ENCODE peak calls at places on chromosomes 13 and 19, in six cellular contexts. S is astrocyte, K is fibroblast of lung, B is K562, V is mammary epithelial cell, Q is neural progenitor cell. Z is an unnamed sample.

GRCh38 chr19:48970923-48971395 is 5.8 kb downstream of the FTL start:
- DNase-seq in S (no peak), K (peak; percentile 82), B (peak; percentile 75), V (no peak), Q (peak; percentile 94), Z (peak; percentile 56)

GRCh38 chr19:33396701-33397535 is 23.4 kb downstream of the CEBPG start:
- DNase-seq in S (no peak), K (no peak), B (no peak), V (no peak), Q (peak; percentile 49), Z (no peak)

GRCh38 chr19:38842439-38843174 is 7.2 kb downstream of the HNRNPL start:
- DNase-seq in S (no peak), K (no peak), B (no peak), V (no peak), Q (no peak), Z (no peak)

GRCh38 chr13:59774511-59774911 is 389.2 kb downstream of the DIAPH3 start:
- DNase-seq in S (peak; percentile 77), K (peak; percentile 77), B (no peak), V (peak; percentile 54), Q (peak; percentile 14), Z (peak; percentile 48)

GRCh38 chr19:6219592-6220290 is 60.0 kb downstream of the MLLT1 start:
- DNase-seq in S (no peak), K (no peak), B (no peak), V (no peak), Q (no peak), Z (no peak)

GRCh38 chr13:48533986-48534600 is 1.2 kb upstream of the RCBTB2 start:
- DNase-seq in S (no peak), K (no peak), B (no peak), V (no peak), Q (peak; percentile 27), Z (no peak)

GRCh38 chr19:29767039-29767735 is 44.6 kb upstream of the CCNE1 start:
- DNase-seq in S (no peak), K (no peak), B (no peak), V (no peak), Q (no peak), Z (no peak)

GRCh38 chr19:58328999-58329398 is 2.2 kb downstream of the ZSCAN22 start:
- DNase-seq in S (no peak), K (no peak), B (peak; percentile 32), V (no peak), Q (peak; percentile 84), Z (peak; percentile 23)

GRCh38 chr13:22915442-22916082 is 265.2 kb upstream of the SGCG start:
- DNase-seq in S (peak; percentile 33), K (peak; percentile 64), B (peak; percentile 16), V (peak; percentile 3), Q (peak; percentile 84), Z (no peak)

GRCh38 chr19:13834308-13834790 is 39.1 kb downstream of the ZSWIM4 start:
- DNase-seq in S (no peak), K (no peak), B (no peak), V (peak; percentile 73), Q (no peak), Z (peak; percentile 94)

DNA sequence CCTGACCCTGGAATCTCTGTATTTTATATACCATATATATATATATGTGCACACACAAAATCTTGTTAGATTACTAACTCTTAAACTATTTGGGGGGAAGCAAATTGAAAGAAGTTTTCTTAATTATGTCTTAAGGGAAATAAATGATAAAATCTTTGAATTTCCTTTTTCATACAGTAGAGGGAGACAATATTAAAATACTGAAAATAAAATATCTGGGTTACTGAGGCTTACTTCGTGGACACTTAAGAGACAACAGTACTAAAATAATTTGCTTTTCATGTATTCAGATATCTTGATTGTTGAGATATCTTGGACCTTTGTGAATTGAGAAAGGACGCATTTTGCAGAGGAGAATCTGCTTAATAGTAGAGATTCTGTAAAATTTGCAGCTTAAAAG is 17.0 kb downstream of the SUGT1 start:
- DNase-seq in S (no peak), K (no peak), B (no peak), V (no peak), Q (no peak), Z (no peak)
- H3K36me3 ChIP-seq in S (peaks cover 21% of the 10 kb centered on the region), K (peaks cover 6% of the 10 kb centered on the region), B (peaks cover 70% of the 10 kb centered on the region), V (peaks cover 14% of the 10 kb centered on the region), Q (peaks cover 9% of the 10 kb centered on the region), Z (peaks cover 18% of the 10 kb centered on the region)

GRCh38 chr19:41426952-41427646 is at the start of gene B3GNT8:
- DNase-seq in S (peak; percentile 22), K (peak; percentile 68), B (peak; percentile 94), V (peak; percentile 84), Q (peak; percentile 95), Z (no peak)

GRCh38 chr19:41426116-41426841 is 895 bp downstream of the B3GNT8 start:
- DNase-seq in S (no peak), K (no peak), B (no peak), V (no peak), Q (no peak), Z (no peak)

GRCh38 chr19:41427647-41428480 is 690 bp upstream of the B3GNT8 start:
- DNase-seq in S (no peak), K (peak; percentile 27), B (peak; percentile 74), V (no peak), Q (peak; percentile 21), Z (no peak)

GRCh38 chr19:41424335-41425173 is 2.6 kb downstream of the B3GNT8 start:
- DNase-seq in S (no peak), K (no peak), B (no peak), V (no peak), Q (no peak), Z (no peak)

GRCh38 chr19:41425174-41426115 is 1.7 kb downstream of the B3GNT8 start:
- DNase-seq in S (no peak), K (no peak), B (no peak), V (no peak), Q (no peak), Z (no peak)
- H3K79me2 ChIP-seq in S (no peaks in the 10 kb centered on the region), K (no peaks in the 10 kb centered on the region), B (peaks cover 8% of the 10 kb centered on the region), V (no peaks in the 10 kb centered on the region), Q (no peaks in the 10 kb centered on the region), Z (no peaks in the 10 kb centered on the region)

DNA sequence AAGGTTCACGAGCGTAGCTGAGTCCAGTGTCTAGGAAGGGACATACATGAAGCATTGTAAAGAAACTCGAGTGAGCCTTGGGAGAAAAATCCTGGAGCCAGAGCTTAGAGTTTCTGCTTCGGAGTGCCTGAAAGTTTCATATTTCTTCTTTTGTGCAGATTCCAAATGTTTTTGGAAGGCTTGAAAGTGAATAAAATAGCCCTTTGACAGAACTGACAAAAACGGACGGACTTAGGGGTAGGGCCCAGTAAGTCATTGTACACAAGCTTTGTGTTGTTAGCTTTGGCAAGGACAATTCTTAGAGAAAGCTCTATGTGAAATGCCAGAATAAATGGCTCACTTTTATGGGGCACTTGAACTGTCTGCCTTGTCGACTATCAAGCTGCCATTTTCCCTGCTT is 2.7 kb downstream of the RNF113B start:
- DNase-seq in S (peak; percentile 39), K (peak; percentile 73), B (no peak), V (no peak), Q (no peak), Z (no peak)
- H3K27ac ChIP-seq in S (peak overlapping the region; percentile 92), K (peak overlapping the region; percentile 79), B (no peak overlapping the region), V (no peak overlapping the region), Q (no peak overlapping the region), Z (no peak overlapping the region)

GRCh38 chr13:33453911-33454310 is 168.4 kb upstream of the STARD13 start:
- DNase-seq in S (no peak), K (no peak), B (no peak), V (no peak), Q (no peak), Z (peak; percentile 63)
- H3K36me3 ChIP-seq in S (no peaks in the 10 kb centered on the region), K (no peaks in the 10 kb centered on the region), B (no peaks in the 10 kb centered on the region), V (no peaks in the 10 kb centered on the region), Q (no peaks in the 10 kb centered on the region), Z (no peaks in the 10 kb centered on the region)

GRCh38 chr13:45781553-45782326 is 69.8 kb downstream of the SIAH3 start:
- DNase-seq in S (peak; percentile 17), K (peak; percentile 2), B (no peak), V (peak; percentile 31), Q (no peak), Z (peak; percentile 2)
- H3K79me2 ChIP-seq in S (no peaks in the 10 kb centered on the region), K (no peaks in the 10 kb centered on the region), B (no peaks in the 10 kb centered on the region), V (no peaks in the 10 kb centered on the region), Q (no peaks in the 10 kb centered on the region), Z (no peaks in the 10 kb centered on the region)

GRCh38 chr19:12112238-12112637 is 27.9 kb downstream of the ZNF20 start:
- DNase-seq in S (no peak), K (no peak), B (no peak), V (no peak), Q (no peak), Z (no peak)

GRCh38 chr19:12112701-12113100 is 27.4 kb downstream of the ZNF20 start:
- DNase-seq in S (no peak), K (no peak), B (no peak), V (no peak), Q (no peak), Z (no peak)

GRCh38 chr19:12113121-12113520 is 27.0 kb downstream of the ZNF20 start:
- DNase-seq in S (no peak), K (no peak), B (no peak), V (no peak), Q (no peak), Z (no peak)

GRCh38 chr19:12111176-12111575 is 29.0 kb downstream of the ZNF20 start:
- DNase-seq in S (no peak), K (no peak), B (no peak), V (no peak), Q (no peak), Z (no peak)
- H3K27ac ChIP-seq in S (no peak overlapping the region), K (no peak overlapping the region), B (no peak overlapping the region), V (no peak overlapping the region), Q (no peak overlapping the region), Z (no peak overlapping the region)

DNA sequence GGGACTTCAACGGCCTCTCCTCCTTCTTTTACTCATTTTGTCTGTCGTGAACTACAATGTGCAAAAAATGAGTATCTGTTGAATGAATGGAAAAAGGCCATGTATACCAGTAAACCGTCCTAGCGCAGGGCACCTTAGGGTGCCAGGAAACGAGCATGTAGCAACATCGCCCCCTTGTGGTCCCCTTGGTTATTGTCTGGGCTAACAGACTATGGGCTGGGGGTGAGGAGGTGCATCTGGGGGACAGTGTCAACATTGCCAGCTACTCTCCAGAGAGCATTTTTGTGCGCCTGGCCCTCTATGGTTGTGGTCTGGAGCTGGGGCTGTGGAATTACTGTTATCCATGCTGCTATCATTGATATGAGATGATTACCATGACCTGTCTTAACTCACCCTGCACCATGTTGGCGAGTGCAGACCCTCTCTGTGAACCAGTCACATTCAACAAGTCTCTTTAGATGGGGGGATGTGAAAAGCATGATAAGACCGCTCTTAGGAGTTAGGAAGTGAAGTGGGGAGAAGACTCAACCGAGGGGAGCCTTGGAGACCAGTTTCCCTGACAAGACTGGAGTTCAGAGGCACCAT is 22.8 kb upstream of the SIGLEC11 start:
- DNase-seq in S (no peak), K (peak; percentile 39), B (peak; percentile 76), V (peak; percentile 20), Q (peak; percentile 74), Z (peak; percentile 76)
- H3K36me3 ChIP-seq in S (no peaks in the 10 kb centered on the region), K (peaks cover 4% of the 10 kb centered on the region), B (peaks cover 20% of the 10 kb centered on the region), V (no peaks in the 10 kb centered on the region), Q (no peaks in the 10 kb centered on the region), Z (peaks cover 15% of the 10 kb centered on the region)

DNA sequence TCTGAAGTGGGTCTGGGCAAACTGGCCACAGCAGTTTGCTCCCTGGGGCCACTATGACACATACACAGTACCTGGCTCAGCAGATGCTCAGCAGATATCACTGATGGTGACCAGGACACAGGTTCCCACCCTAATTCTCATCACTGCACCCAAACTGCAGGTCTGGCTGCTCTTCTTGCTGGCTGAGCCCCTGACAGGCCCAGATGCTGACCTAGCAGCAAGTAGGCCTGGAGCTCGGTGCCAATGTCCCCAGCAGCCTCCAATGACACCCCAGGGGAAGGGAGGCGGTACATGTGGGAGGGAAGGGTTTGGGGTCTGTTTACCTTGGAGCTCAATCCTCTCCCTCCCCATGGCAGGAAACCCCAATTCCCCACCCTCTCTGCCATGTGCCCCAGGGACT is 5.1 kb downstream of the UBE2S start:
- DNase-seq in S (no peak), K (no peak), B (no peak), V (no peak), Q (no peak), Z (no peak)
- H3K79me2 ChIP-seq in S (peaks cover 52% of the 10 kb centered on the region), K (peaks cover 38% of the 10 kb centered on the region), B (peaks cover 47% of the 10 kb centered on the region), V (peaks cover 57% of the 10 kb centered on the region), Q (peaks cover 54% of the 10 kb centered on the region), Z (peaks cover 55% of the 10 kb centered on the region)

GRCh38 chr19:17136026-17136425 is 60.4 kb downstream of the MYO9B start:
- DNase-seq in S (no peak), K (no peak), B (no peak), V (no peak), Q (peak; percentile 20), Z (no peak)
- H3K27ac ChIP-seq in S (peak overlapping the region; percentile 99), K (peak overlapping the region; percentile 92), B (no peak overlapping the region), V (peak overlapping the region; percentile 79), Q (peak overlapping the region; percentile 59), Z (peak overlapping the region; percentile 78)

Z was measured in PC-3.